ENCODE peak calls at places on chromosomes 6 and 20, in six cellular contexts. T is glutamatergic neuron, K is GM12865, O is MM.1S, V is heart right ventricle, E is AG09319. Q is an unnamed sample.

GRCh38 chr20:13017883-13018535 is 9.2 kb downstream of the SPTLC3 start:
- DNase-seq in V (no peak), O (no peak), E (no peak), T (no peak), K (no peak), Q (no peak)

GRCh38 chr6:110878751-110879539 is 4.4 kb downstream of the AMD1 start:
- DNase-seq in E (no peak), O (peak), V (no peak), T (peak), K (peak), Q (no peak)

GRCh38 chr6:89488438-89488837 is 55.5 kb downstream of the ANKRD6 start:
- DNase-seq in O (no peak), E (no peak), T (no peak), V (no peak), K (no peak), Q (no peak)

GRCh38 chr20:11891827-11892521 is 25.7 kb upstream of the BTBD3 start:
- DNase-seq in V (peak), T (peak), O (peak), K (peak), E (no peak), Q (peak)

GRCh38 chr6:170440437-170440836 is 112.7 kb downstream of the PSMB1 start:
- DNase-seq in T (no peak), K (no peak), E (no peak), O (no peak), V (no peak), Q (no peak)

GRCh38 chr20:64069614-64070243 is 6.7 kb downstream of the TCEA2 start:
- DNase-seq in O (peak), K (no peak), V (no peak), T (peak), E (no peak), Q (peak)

GRCh38 chr20:37649635-37650244 is 44.1 kb upstream of the CTNNBL1 start:
- DNase-seq in V (no peak), E (no peak), O (no peak), T (no peak), K (no peak), Q (no peak)

GRCh38 chr6:148398244-148398643 is 55.6 kb downstream of the SASH1 start:
- DNase-seq in T (no peak), E (no peak), O (no peak), V (no peak), K (no peak), Q (no peak)

GRCh38 chr20:40279390-40279789 is 409.6 kb downstream of the MAFB start:
- DNase-seq in K (no peak), O (no peak), T (no peak), E (peak), V (no peak), Q (no peak)

GRCh38 chr6:90103056-90103793 is 193.4 kb downstream of the BACH2 start:
- DNase-seq in E (no peak), T (no peak), O (peak), V (no peak), K (peak), Q (no peak)

GRCh38 chr6:89999154-89999553 is 104.9 kb downstream of the GJA10 start:
- DNase-seq in T (no peak), K (no peak), O (no peak), E (no peak), V (peak), Q (no peak)

GRCh38 chr6:114108119-114109002 is 137.4 kb upstream of the HDAC2 start:
- DNase-seq in E (peak), T (peak), O (peak), V (peak), K (peak), Q (peak)

GRCh38 chr20:58610071-58610800 is 40.8 kb upstream of the STX16 start:
- DNase-seq in O (no peak), K (no peak), V (no peak), E (no peak), T (no peak), Q (no peak)

GRCh38 chr6:145669627-145670034 is 65.7 kb downstream of the EPM2A start:
- DNase-seq in T (no peak), V (no peak), O (no peak), K (no peak), E (peak), Q (no peak)

GRCh38 chr20:33914871-33915270 is 78.8 kb upstream of the RALY start:
- DNase-seq in E (no peak), O (peak), T (no peak), K (peak), V (no peak), Q (no peak)

GRCh38 chr6:23499549-23499948 is 626.5 kb upstream of the NRSN1 start:
- DNase-seq in E (no peak), K (no peak), O (no peak), T (no peak), V (no peak), Q (no peak)

GRCh38 chr20:297098-297924 is at the start of gene ZCCHC3:
- DNase-seq in K (peak), V (peak), T (peak), O (peak), E (peak), Q (peak)
- TF ChIP-seq CTCF in K (peak), V (no peak), T (peak), O (no peak), E (peak), Q (peak)

GRCh38 chr20:53247460-53248103 is 275.4 kb downstream of the TSHZ2 start:
- DNase-seq in O (no peak), V (no peak), T (no peak), E (no peak), K (no peak), Q (no peak)
- TF ChIP-seq CTCF in O (no peak), V (no peak), T (no peak), E (no peak), K (no peak), Q (no peak)

DNA sequence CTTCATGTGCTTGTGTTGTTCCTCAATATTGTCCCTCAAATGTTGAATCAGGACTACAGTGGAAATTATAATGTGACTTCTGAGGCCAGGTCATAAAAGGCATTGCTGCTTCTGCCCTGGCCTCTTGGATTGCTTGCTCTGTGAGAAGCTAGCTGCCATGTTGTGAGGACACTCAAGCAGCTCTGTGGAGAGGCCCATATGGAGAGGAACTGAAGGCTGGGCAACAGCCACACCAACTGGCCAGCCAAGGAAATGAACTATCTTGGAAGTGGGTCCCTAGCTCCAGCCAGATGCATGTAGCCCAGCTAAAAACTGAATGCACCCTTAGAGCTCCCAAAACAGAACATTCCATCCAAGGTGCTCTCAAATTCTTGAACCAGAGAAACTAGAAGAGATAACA is 282.6 kb downstream of the BMP7 start:
- DNase-seq in K (no peak), T (no peak), O (no peak), V (no peak), E (no peak), Q (no peak)
- TF ChIP-seq CTCF in K (no peak), T (no peak), O (no peak), V (no peak), E (no peak), Q (no peak)

DNA sequence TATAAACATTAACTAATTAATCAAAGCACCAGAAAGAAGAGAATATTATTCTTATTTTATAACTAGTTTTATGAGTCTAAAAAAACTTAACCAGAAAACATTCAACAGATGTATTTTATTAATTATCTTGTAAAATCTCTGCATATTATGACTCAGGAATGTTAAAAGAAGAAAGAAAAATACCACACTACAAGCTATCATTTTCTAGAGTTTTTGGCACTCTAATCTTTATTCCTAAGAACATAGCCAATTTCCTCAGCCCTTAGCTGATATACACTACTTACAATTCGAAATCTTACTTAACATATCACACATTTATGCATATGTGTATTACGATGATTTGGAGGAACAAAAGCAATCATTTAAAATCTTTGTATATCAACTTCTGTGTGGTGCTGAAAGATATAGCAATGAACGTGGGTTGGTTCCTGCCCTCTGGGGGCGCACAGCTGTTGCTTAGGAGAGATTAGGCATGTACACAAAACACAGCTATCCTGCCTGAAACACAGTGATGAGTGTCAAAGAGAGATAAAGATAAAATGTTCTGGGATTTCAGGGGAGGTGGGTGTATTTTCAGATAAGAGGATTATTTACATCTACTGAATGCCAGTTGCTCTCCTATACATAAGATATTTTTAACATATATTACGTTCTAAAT is 404.5 kb downstream of the SYNE1 start:
- DNase-seq in V (no peak), O (no peak), E (no peak), T (no peak), K (no peak), Q (no peak)
- TF ChIP-seq CTCF in V (no peak), O (no peak), E (peak), T (no peak), K (no peak), Q (no peak)